ENCODE peak calls at places on chromosomes 16 and 17, in ten cellular contexts. J, K, D, A, B, V, Z, E, T and H are unnamed samples.

GRCh38 chr17:79461041-79461440 is 149.8 kb downstream of the RBFOX3 start:
- DNase-seq in J (no peak), K (no peak), D (no peak), A (no peak), B (no peak), V (no peak), Z (no peak), E (peak; percentile 5), T (no peak), H (no peak)

GRCh38 chr17:40541060-40541872 is 24.0 kb downstream of the CCR7 start:
- DNase-seq in J (no peak), K (no peak), D (peak; percentile 36), A (no peak), B (peak; percentile 69), V (no peak), Z (no peak), E (no peak), T (peak; percentile 69), H (no peak)

GRCh38 chr17:36808181-36808661 is 129.1 kb upstream of the LHX1 start:
- DNase-seq in J (no peak), K (no peak), D (peak; percentile 6), A (no peak), B (no peak), V (no peak), Z (no peak), E (no peak), T (no peak), H (peak; percentile 16)

GRCh38 chr16:56662357-56663354 is 4.9 kb downstream of the MT1F start:
- DNase-seq in J (no peak), K (no peak), D (no peak), A (no peak), B (no peak), V (peak; percentile 42), Z (no peak), E (no peak), T (peak; percentile 9), H (no peak)

GRCh38 chr17:83162035-83162745 is 82.8 kb downstream of the METRNL start:
- DNase-seq in J (no peak), K (no peak), D (no peak), A (no peak), B (no peak), V (no peak), Z (no peak), E (no peak), T (no peak), H (no peak)

GRCh38 chr17:40699880-40700279 is 3.7 kb downstream of the KRT24 start:
- DNase-seq in J (no peak), K (no peak), D (no peak), A (no peak), B (no peak), V (peak; percentile 17), Z (no peak), E (no peak), T (no peak), H (no peak)

GRCh38 chr16:88045820-88046303 is 94.6 kb downstream of the BANP start:
- DNase-seq in J (no peak), K (peak; percentile 55), D (no peak), A (no peak), B (peak; percentile 10), V (peak; percentile 10), Z (no peak), E (no peak), T (no peak), H (no peak)

GRCh38 chr17:70295732-70296131 is 126.4 kb downstream of the KCNJ2 start:
- DNase-seq in J (no peak), K (no peak), D (no peak), A (no peak), B (no peak), V (no peak), Z (no peak), E (no peak), T (no peak), H (no peak)

GRCh38 chr17:70848785-70849184 is 679.5 kb downstream of the KCNJ2 start:
- DNase-seq in J (no peak), K (no peak), D (no peak), A (no peak), B (no peak), V (no peak), Z (no peak), E (peak; percentile 57), T (no peak), H (no peak)

GRCh38 chr16:3045758-3046505 is 429 bp upstream of the MMP25 start:
- DNase-seq in J (no peak), K (no peak), D (no peak), A (no peak), B (no peak), V (no peak), Z (no peak), E (no peak), T (no peak), H (peak; percentile 47)

GRCh38 chr17:35731932-35732805 is 730 bp downstream of the RASL10B start:
- DNase-seq in J (no peak), K (peak; percentile 30), D (no peak), A (no peak), B (no peak), V (no peak), Z (no peak), E (no peak), T (no peak), H (no peak)

GRCh38 chr16:58499615-58500328 is at the start of gene NDRG4:
- DNase-seq in J (peak; percentile 93), K (peak; percentile 98), D (peak; percentile 74), A (no peak), B (peak; percentile 43), V (peak; percentile 29), Z (no peak), E (peak; percentile 61), T (peak; percentile 30), H (peak; percentile 79)

GRCh38 chr17:29292992-29293889 is 707 bp downstream of the NUFIP2 start:
- DNase-seq in J (peak; percentile 53), K (peak; percentile 37), D (peak; percentile 78), A (peak; percentile 42), B (peak; percentile 60), V (peak; percentile 60), Z (no peak), E (peak; percentile 17), T (peak; percentile 47), H (peak; percentile 45)

GRCh38 chr17:48012151-48012520 is 25.5 kb downstream of the COPZ2 start:
- DNase-seq in J (peak; percentile 29), K (peak; percentile 74), D (peak; percentile 74), A (peak; percentile 29), B (peak; percentile 62), V (peak; percentile 51), Z (peak; percentile 61), E (no peak), T (peak; percentile 38), H (peak; percentile 81)

GRCh38 chr17:1769826-1770477 is 8.1 kb downstream of the SERPINF1 start:
- DNase-seq in J (no peak), K (no peak), D (no peak), A (no peak), B (no peak), V (peak; percentile 75), Z (no peak), E (peak; percentile 95), T (no peak), H (peak; percentile 48)